ENCODE peak calls at places on chromosomes 11 and 22, in five cellular contexts. U is mesenchymal stem cell, S is spleen, L is stomach, T is aorta. E is an unnamed sample. For H3K4me1, the result is how much of the 10 kb centered on the place peaks cover.

GRCh38 chr11:17014774-17015638 is 792 bp upstream of the PLEKHA7 start:
- DNase-seq in U (peak), S (no peak), L (peak), T (no peak), E (no peak)

GRCh38 chr11:86198156-86198555 is 46.4 kb upstream of the EED start:
- DNase-seq in U (no peak), S (no peak), L (no peak), T (no peak), E (no peak)

GRCh38 chr11:33475999-33476398 is 218.8 kb downstream of the HIPK3 start:
- DNase-seq in U (peak), S (no peak), L (peak), T (no peak), E (peak)

GRCh38 chr22:20937794-20938148 is 20.6 kb downstream of the CRKL start:
- DNase-seq in U (no peak), S (no peak), L (no peak), T (no peak), E (no peak)

GRCh38 chr11:133525976-133526375 is 6.3 kb downstream of the OPCML start:
- DNase-seq in U (no peak), S (no peak), L (no peak), T (no peak), E (no peak)

GRCh38 chr11:66848671-66849500 is 5.6 kb downstream of the RCE1 start:
- DNase-seq in U (no peak), S (peak), L (peak), T (no peak), E (no peak)

GRCh38 chr11:65212226-65212801 is 30.6 kb downstream of the CAPN1 start:
- DNase-seq in U (no peak), S (peak), L (no peak), T (no peak), E (no peak)

GRCh38 chr22:29912605-29913398 is 29.8 kb downstream of the MTMR3 start:
- DNase-seq in U (peak), S (no peak), L (no peak), T (no peak), E (no peak)

GRCh38 chr11:9039863-9040262 is 36.1 kb upstream of the NRIP3 start:
- DNase-seq in U (no peak), S (no peak), L (no peak), T (no peak), E (no peak)
- H3K27ac ChIP-seq in U (no peak), S (no peak), L (no peak), T (no peak), E (no peak)

DNA sequence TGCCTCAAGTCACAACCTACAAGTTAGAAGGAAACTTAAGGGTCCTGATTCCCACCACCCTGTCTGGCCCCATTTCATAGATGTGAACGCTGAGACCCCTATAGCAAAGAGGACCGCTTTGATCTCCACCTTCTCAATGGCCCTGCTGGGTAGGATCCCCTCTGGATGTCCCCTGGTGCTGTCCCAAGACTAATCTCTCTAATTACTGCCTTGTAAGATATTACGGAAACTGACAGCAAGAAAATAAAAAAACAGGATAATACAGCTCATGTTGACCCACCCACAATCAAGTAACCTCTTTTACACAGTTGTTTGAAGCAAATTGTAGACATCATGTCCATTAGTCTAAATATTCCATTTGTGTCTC is 20.9 kb downstream of the IGLL5 start:
- DNase-seq in U (no peak), S (no peak), L (no peak), T (no peak), E (no peak)
- H3K4me1 ChIP-seq in U (under half), S (under half), L (under half), T (under half), E (under half)

DNA sequence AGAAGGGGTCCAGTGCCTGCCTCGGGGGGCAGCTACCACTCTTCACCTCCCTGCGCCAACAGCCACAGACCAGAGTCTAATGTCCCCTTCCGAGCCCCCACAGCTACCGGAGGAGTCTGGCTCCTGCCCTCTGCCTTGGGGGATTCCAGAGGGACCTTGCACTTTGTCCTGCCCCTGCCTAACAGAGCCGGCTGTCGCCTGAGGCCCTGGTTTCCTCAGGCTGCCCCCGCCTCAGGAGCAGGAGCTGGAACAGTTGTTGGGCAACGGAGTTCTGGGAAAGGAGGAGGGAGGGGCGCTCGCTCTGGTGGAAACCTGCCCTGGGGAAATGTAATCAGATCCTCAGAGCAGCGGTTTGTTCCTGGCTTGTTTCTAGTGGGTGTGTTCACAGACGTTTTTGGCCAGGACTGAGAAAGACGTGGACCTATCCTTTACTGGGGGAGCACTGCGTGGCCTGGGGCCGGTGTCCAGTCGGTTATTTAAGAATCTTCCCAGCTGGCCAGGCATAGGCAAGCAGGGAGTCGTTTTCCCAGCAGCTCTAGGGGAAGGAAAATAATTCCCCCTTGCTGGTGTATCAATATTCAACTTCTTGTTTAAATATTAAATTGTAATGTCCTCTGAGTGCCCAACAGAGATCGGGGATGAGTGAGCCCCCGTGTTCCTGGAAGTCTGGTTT is 32.3 kb downstream of the A4GALT start:
- DNase-seq in U (peak), S (no peak), L (peak), T (peak), E (peak)
- H3K27ac ChIP-seq in U (peak), S (peak), L (peak), T (peak), E (peak)

GRCh38 chr11:72740060-72740424 is 12.2 kb downstream of the ARAP1 start:
- DNase-seq in U (peak), S (peak), L (no peak), T (no peak), E (no peak)
- H3K4me1 ChIP-seq in U (under half), S (half or more), L (under half), T (under half), E (under half)

GRCh38 chr11:30109774-30110173 is 92.9 kb upstream of the KCNA4 start:
- DNase-seq in U (no peak), S (no peak), L (no peak), T (no peak), E (no peak)

GRCh38 chr11:30106782-30107181 is 90.0 kb upstream of the KCNA4 start:
- DNase-seq in U (no peak), S (no peak), L (no peak), T (no peak), E (no peak)

GRCh38 chr11:30107899-30108298 is 91.1 kb upstream of the KCNA4 start:
- DNase-seq in U (no peak), S (no peak), L (no peak), T (no peak), E (no peak)

GRCh38 chr11:30113326-30113873 is 96.6 kb upstream of the KCNA4 start:
- DNase-seq in U (no peak), S (no peak), L (no peak), T (no peak), E (no peak)

GRCh38 chr11:30110691-30111090 is 93.9 kb upstream of the KCNA4 start:
- DNase-seq in U (no peak), S (no peak), L (no peak), T (no peak), E (no peak)
- H3K27ac ChIP-seq in U (no peak), S (no peak), L (no peak), T (no peak), E (no peak)

GRCh38 chr22:36343720-36344105 is 44.1 kb downstream of the MYH9 start:
- DNase-seq in U (no peak), S (no peak), L (peak), T (no peak), E (peak)

GRCh38 chr22:36340621-36341020 is 47.1 kb downstream of the MYH9 start:
- DNase-seq in U (no peak), S (no peak), L (peak), T (no peak), E (no peak)

GRCh38 chr22:36343070-36343719 is 44.6 kb downstream of the MYH9 start:
- DNase-seq in U (no peak), S (no peak), L (no peak), T (no peak), E (no peak)

GRCh38 chr22:36339171-36340065 is 48.3 kb downstream of the MYH9 start:
- DNase-seq in U (peak), S (no peak), L (no peak), T (no peak), E (no peak)

GRCh38 chr22:36341640-36342041 is 46.1 kb downstream of the MYH9 start:
- DNase-seq in U (no peak), S (no peak), L (no peak), T (no peak), E (no peak)
- H3K4me1 ChIP-seq in U (under half), S (half or more), L (half or more), T (under half), E (under half)

GRCh38 chr11:93504110-93505095 is 38.8 kb downstream of the SMCO4 start:
- DNase-seq in U (no peak), S (no peak), L (no peak), T (no peak), E (no peak)

GRCh38 chr11:93501856-93502255 is 41.3 kb downstream of the SMCO4 start:
- DNase-seq in U (no peak), S (no peak), L (no peak), T (no peak), E (no peak)

GRCh38 chr11:93510196-93510898 is 32.8 kb downstream of the SMCO4 start:
- DNase-seq in U (no peak), S (no peak), L (no peak), T (no peak), E (no peak)

GRCh38 chr11:93507517-93507916 is 35.7 kb downstream of the SMCO4 start:
- DNase-seq in U (no peak), S (no peak), L (no peak), T (no peak), E (no peak)

GRCh38 chr11:93505703-93506102 is 37.5 kb downstream of the SMCO4 start:
- DNase-seq in U (no peak), S (no peak), L (no peak), T (no peak), E (no peak)
- H3K27ac ChIP-seq in U (no peak), S (no peak), L (no peak), T (no peak), E (no peak)